ENCODE peak calls at places on chromosomes 13 and 19, in five cellular contexts. One of them, this sample, is unnamed.

GRCh38 chr13:42544246-42544915 is 29.6 kb upstream of the TNFSF11 start:
- DNase-seq in glomerular endothelial cell: no peak
- DNase-seq in stimulated activated naive CD8-positive, alpha-beta T cell treated with anti-CD3 and anti-CD28 coated beads, Interleukin-15, Interleukin-2, amounts not matched to agents 100 U/mL and 50 U/mL, for 24 hours: no peak
- DNase-seq in cardiac muscle cell: no peak
- DNase-seq in NCI-H69: no peak
- DNase-seq in this sample: no peak

GRCh38 chr19:6890421-6890913 is 3.1 kb downstream of the ADGRE1 start:
- DNase-seq in glomerular endothelial cell: no peak
- DNase-seq in stimulated activated naive CD8-positive, alpha-beta T cell treated with anti-CD3 and anti-CD28 coated beads, Interleukin-15, Interleukin-2, amounts not matched to agents 100 U/mL and 50 U/mL, for 24 hours: no peak
- DNase-seq in cardiac muscle cell: no peak
- DNase-seq in NCI-H69: no peak
- DNase-seq in this sample: no peak

GRCh38 chr19:6516659-6517291 is 14.1 kb upstream of the TNFSF9 start:
- DNase-seq in glomerular endothelial cell: no peak
- DNase-seq in stimulated activated naive CD8-positive, alpha-beta T cell treated with anti-CD3 and anti-CD28 coated beads, Interleukin-15, Interleukin-2, amounts not matched to agents 100 U/mL and 50 U/mL, for 24 hours: peak; percentile 99
- DNase-seq in cardiac muscle cell: peak; percentile 91
- DNase-seq in NCI-H69: peak; percentile 72
- DNase-seq in this sample: peak; percentile 92

GRCh38 chr19:13025819-13026477 is 30.7 kb downstream of the NFIX start:
- DNase-seq in glomerular endothelial cell: no peak
- DNase-seq in stimulated activated naive CD8-positive, alpha-beta T cell treated with anti-CD3 and anti-CD28 coated beads, Interleukin-15, Interleukin-2, amounts not matched to agents 100 U/mL and 50 U/mL, for 24 hours: no peak
- DNase-seq in cardiac muscle cell: no peak
- DNase-seq in NCI-H69: peak; percentile 54
- DNase-seq in this sample: no peak

GRCh38 chr19:16051254-16052025 is 24.9 kb upstream of the TPM4 start:
- DNase-seq in glomerular endothelial cell: no peak
- DNase-seq in stimulated activated naive CD8-positive, alpha-beta T cell treated with anti-CD3 and anti-CD28 coated beads, Interleukin-15, Interleukin-2, amounts not matched to agents 100 U/mL and 50 U/mL, for 24 hours: no peak
- DNase-seq in cardiac muscle cell: peak; percentile 58
- DNase-seq in NCI-H69: peak; percentile 16
- DNase-seq in this sample: peak; percentile 33

GRCh38 chr13:113936166-113936565 is 37.7 kb downstream of the C13orf46 start:
- DNase-seq in glomerular endothelial cell: no peak
- DNase-seq in stimulated activated naive CD8-positive, alpha-beta T cell treated with anti-CD3 and anti-CD28 coated beads, Interleukin-15, Interleukin-2, amounts not matched to agents 100 U/mL and 50 U/mL, for 24 hours: no peak
- DNase-seq in cardiac muscle cell: no peak
- DNase-seq in NCI-H69: no peak
- DNase-seq in this sample: no peak

GRCh38 chr13:77760893-77761292 is 63.4 kb downstream of the SLAIN1 start:
- DNase-seq in glomerular endothelial cell: no peak
- DNase-seq in stimulated activated naive CD8-positive, alpha-beta T cell treated with anti-CD3 and anti-CD28 coated beads, Interleukin-15, Interleukin-2, amounts not matched to agents 100 U/mL and 50 U/mL, for 24 hours: no peak
- DNase-seq in cardiac muscle cell: no peak
- DNase-seq in NCI-H69: no peak
- DNase-seq in this sample: no peak

GRCh38 chr13:85565652-85566051 is 233.6 kb downstream of the SLITRK6 start:
- DNase-seq in glomerular endothelial cell: no peak
- DNase-seq in stimulated activated naive CD8-positive, alpha-beta T cell treated with anti-CD3 and anti-CD28 coated beads, Interleukin-15, Interleukin-2, amounts not matched to agents 100 U/mL and 50 U/mL, for 24 hours: no peak
- DNase-seq in cardiac muscle cell: no peak
- DNase-seq in NCI-H69: no peak
- DNase-seq in this sample: no peak

This sample was measured in D341Med.